ENCODE peak calls at places on chromosomes 5 and 9, in five cellular contexts. X, E, R, Y and A are unnamed samples.

GRCh38 chr9:114114364-114114763 is 15.3 kb upstream of the KIF12 start:
- DNase-seq in X (peak), E (no peak), R (no peak), Y (no peak), A (peak)

GRCh38 chr9:34559616-34560546 is 29.6 kb downstream of the CNTFR start:
- DNase-seq in X (peak), E (peak), R (peak), Y (peak), A (peak)

GRCh38 chr5:150771034-150771795 is 7.3 kb upstream of the SMIM3 start:
- DNase-seq in X (no peak), E (no peak), R (no peak), Y (no peak), A (no peak)

GRCh38 chr5:155128786-155129512 is 115.4 kb downstream of the KIF4B start:
- DNase-seq in X (no peak), E (peak), R (peak), Y (no peak), A (peak)

GRCh38 chr9:75979362-75979761 is 88.9 kb downstream of the PCSK5 start:
- DNase-seq in X (peak), E (no peak), R (no peak), Y (no peak), A (peak)

GRCh38 chr9:36136277-36136893 is at the start of gene GLIPR2:
- DNase-seq in X (peak), E (peak), R (no peak), Y (no peak), A (peak)

GRCh38 chr9:31740705-31741104 is 643.7 kb upstream of the ACO1 start:
- DNase-seq in X (no peak), E (no peak), R (no peak), Y (no peak), A (no peak)

GRCh38 chr9:129058965-129059795 is 21.7 kb upstream of the DOLPP1 start:
- DNase-seq in X (peak), E (no peak), R (no peak), Y (no peak), A (peak)

GRCh38 chr9:82208741-82209450 is 220.3 kb downstream of the SPATA31D1 start:
- DNase-seq in X (peak), E (no peak), R (no peak), Y (no peak), A (peak)

GRCh38 chr5:63822633-63823032 is 139.6 kb downstream of the HTR1A start:
- DNase-seq in X (no peak), E (no peak), R (no peak), Y (no peak), A (no peak)

GRCh38 chr5:10552183-10553143 is 11.4 kb upstream of the ANKRD33B start:
- DNase-seq in X (peak), E (no peak), R (no peak), Y (no peak), A (no peak)

GRCh38 chr5:115962565-115963402 is 509 bp downstream of the LVRN start:
- DNase-seq in X (peak), E (peak), R (no peak), Y (no peak), A (no peak)

GRCh38 chr9:86731511-86731993 is 215.8 kb downstream of the GAS1 start:
- DNase-seq in X (peak), E (no peak), R (no peak), Y (no peak), A (peak)

GRCh38 chr9:133581553-133582343 is 27.4 kb downstream of the FAM163B start:
- DNase-seq in X (peak), E (no peak), R (no peak), Y (no peak), A (no peak)

GRCh38 chr5:138953370-138954256 is 78.5 kb upstream of the LRRTM2 start:
- DNase-seq in X (peak), E (peak), R (peak), Y (no peak), A (peak)

GRCh38 chr5:6907320-6907918 is 194.2 kb downstream of the TENT4A start:
- DNase-seq in X (no peak), E (no peak), R (no peak), Y (no peak), A (no peak)

GRCh38 chr5:180056153-180056552 is 15.4 kb downstream of the RNF130 start:
- DNase-seq in X (no peak), E (no peak), R (no peak), Y (no peak), A (no peak)

GRCh38 chr5:17154211-17154996 is 63.0 kb upstream of the BASP1 start:
- DNase-seq in X (peak), E (no peak), R (no peak), Y (peak), A (peak)

GRCh38 chr5:132195727-132196126 is 31.9 kb downstream of the P4HA2 start:
- DNase-seq in X (no peak), E (no peak), R (no peak), Y (no peak), A (no peak)

DNA sequence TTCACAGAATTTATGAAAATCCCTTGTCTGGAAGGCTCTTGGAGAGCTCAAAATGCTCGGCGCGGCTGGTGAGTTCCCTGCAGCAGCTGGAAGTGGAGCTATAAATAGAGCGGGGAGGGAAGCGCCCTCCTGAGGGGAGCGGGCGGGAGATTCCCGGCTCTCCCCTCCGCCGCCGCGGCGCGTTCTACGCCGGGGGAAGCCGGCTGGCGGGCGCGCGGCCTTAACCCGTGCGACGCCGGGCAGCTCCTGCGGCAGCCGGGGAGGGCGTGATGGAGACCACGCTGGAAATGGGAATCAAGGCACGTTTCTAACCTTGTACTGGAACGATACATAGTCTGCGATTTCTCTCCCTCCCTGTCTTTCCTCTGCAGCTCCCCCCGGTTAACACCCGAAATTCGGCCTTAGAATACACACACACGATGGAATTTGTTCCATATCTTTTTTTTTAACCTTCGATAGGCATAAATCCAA is 306.5 kb upstream of the KCNN2 start:
- DNase-seq in X (peak), E (peak), R (no peak), Y (no peak), A (peak)
- H3K4me3 ChIP-seq in X (peak), E (peak), R (no peak), Y (peak), A (no peak)

DNA sequence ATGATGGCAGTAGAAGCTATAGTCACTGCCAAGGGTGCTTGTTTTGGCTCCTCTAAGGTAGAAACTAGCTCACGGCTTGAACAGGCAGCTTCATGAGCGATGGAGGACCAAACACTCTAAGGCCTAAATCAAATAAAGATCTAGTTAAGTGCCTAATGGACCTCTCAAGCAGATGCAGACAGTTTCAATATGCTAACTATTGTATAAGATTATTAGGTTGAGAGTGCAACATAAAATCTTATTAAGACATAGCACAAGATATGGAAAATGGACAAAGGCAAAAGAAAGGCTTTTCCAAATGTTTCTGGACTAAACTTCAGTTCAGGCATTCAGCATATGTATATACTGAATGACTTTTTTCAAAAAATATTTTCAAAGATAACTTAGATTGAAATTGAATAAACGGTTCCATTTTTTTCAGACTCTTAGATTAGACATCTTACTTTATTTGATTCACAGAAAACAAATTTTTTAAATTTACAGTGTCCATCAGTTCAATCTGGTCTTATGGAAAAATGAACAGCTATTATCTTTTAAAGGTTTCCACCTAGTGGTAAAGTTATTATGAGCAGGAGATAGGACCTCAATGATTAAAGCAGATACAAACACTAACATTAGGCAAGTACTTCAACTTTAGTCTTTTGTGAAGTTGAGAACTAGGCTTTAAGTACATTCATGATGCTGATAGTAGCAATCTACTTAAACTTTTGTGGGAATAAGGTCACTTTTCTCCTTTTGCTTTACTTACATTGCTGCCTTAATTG is 1167.7 kb downstream of the MAT2B start:
- DNase-seq in X (peak), E (no peak), R (no peak), Y (no peak), A (peak)
- TF ChIP-seq CTCF in X (peak), E (no peak), R (no peak), Y (no peak), A (peak)

GRCh38 chr9:93509084-93509483 is 55.7 kb upstream of the FAM120AOS start:
- DNase-seq in X (no peak), E (no peak), R (no peak), Y (no peak), A (no peak)

GRCh38 chr9:93507780-93508179 is 54.4 kb upstream of the FAM120AOS start:
- DNase-seq in X (no peak), E (no peak), R (no peak), Y (no peak), A (no peak)

GRCh38 chr9:93508207-93508606 is 54.8 kb upstream of the FAM120AOS start:
- DNase-seq in X (no peak), E (no peak), R (no peak), Y (no peak), A (no peak)

GRCh38 chr9:93503381-93503780 is 50.0 kb upstream of the FAM120AOS start:
- DNase-seq in X (no peak), E (no peak), R (no peak), Y (no peak), A (no peak)

GRCh38 chr9:93505518-93506123 is 52.2 kb upstream of the FAM120AOS start:
- DNase-seq in X (peak), E (no peak), R (no peak), Y (no peak), A (no peak)
- H3K4me3 ChIP-seq in X (no peak), E (no peak), R (no peak), Y (no peak), A (no peak)

GRCh38 chr5:174347183-174347582 is 301.7 kb downstream of the NSG2 start:
- DNase-seq in X (no peak), E (no peak), R (no peak), Y (no peak), A (no peak)

GRCh38 chr5:174342696-174343095 is 297.2 kb downstream of the NSG2 start:
- DNase-seq in X (no peak), E (no peak), R (no peak), Y (no peak), A (no peak)

GRCh38 chr5:174340221-174340620 is 294.7 kb downstream of the NSG2 start:
- DNase-seq in X (peak), E (no peak), R (no peak), Y (no peak), A (no peak)

GRCh38 chr5:174343826-174344225 is 298.3 kb downstream of the NSG2 start:
- DNase-seq in X (no peak), E (no peak), R (no peak), Y (no peak), A (no peak)

GRCh38 chr5:174344335-174344734 is 298.8 kb downstream of the NSG2 start:
- DNase-seq in X (no peak), E (no peak), R (no peak), Y (no peak), A (no peak)
- TF ChIP-seq CTCF in X (no peak), E (no peak), R (no peak), Y (no peak), A (no peak)

GRCh38 chr5:98540056-98540455 is 233.4 kb upstream of the RGMB start:
- DNase-seq in X (peak), E (no peak), R (no peak), Y (no peak), A (peak)
- H3K4me3 ChIP-seq in X (no peak), E (no peak), R (no peak), Y (no peak), A (no peak)

GRCh38 chr5:107982703-107983425 is 312.1 kb upstream of the EFNA5 start:
- DNase-seq in X (no peak), E (no peak), R (no peak), Y (no peak), A (no peak)
- TF ChIP-seq CTCF in X (no peak), E (no peak), R (no peak), Y (no peak), A (no peak)

GRCh38 chr5:137470111-137470920 is 28.8 kb downstream of the SPOCK1 start:
- DNase-seq in X (peak), E (peak), R (peak), Y (peak), A (peak)
- H3K4me3 ChIP-seq in X (no peak), E (no peak), R (no peak), Y (no peak), A (no peak)

GRCh38 chr9:112446518-112446917 is 40.1 kb upstream of the KIAA1958 start:
- DNase-seq in X (no peak), E (no peak), R (no peak), Y (no peak), A (no peak)

GRCh38 chr9:112446080-112446479 is 40.5 kb upstream of the KIAA1958 start:
- DNase-seq in X (no peak), E (no peak), R (no peak), Y (no peak), A (no peak)

GRCh38 chr9:112443636-112444035 is 43.0 kb upstream of the KIAA1958 start:
- DNase-seq in X (no peak), E (no peak), R (no peak), Y (no peak), A (no peak)

GRCh38 chr9:112445196-112445595 is 41.4 kb upstream of the KIAA1958 start:
- DNase-seq in X (no peak), E (no peak), R (no peak), Y (no peak), A (no peak)

GRCh38 chr9:112443200-112443599 is 43.4 kb upstream of the KIAA1958 start:
- DNase-seq in X (peak), E (no peak), R (no peak), Y (no peak), A (peak)
- TF ChIP-seq CTCF in X (peak), E (peak), R (no peak), Y (peak), A (peak)

DNA sequence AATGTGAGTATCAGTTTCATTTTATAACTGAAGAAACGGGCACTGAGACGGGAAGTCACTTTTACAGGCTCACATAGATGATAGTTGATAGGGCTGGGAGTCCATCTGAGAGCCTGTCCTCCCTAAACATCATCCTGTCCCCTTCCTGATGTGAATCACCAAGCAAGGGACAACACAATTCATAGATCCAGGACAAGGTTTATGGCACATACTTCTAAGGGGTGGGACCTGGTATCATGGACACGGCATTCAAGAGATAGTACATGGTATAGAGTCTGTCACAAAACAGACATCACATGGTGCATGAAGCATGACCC is 20.6 kb downstream of the GSN start:
- DNase-seq in X (no peak), E (no peak), R (no peak), Y (no peak), A (no peak)
- H3K4me3 ChIP-seq in X (no peak), E (no peak), R (no peak), Y (no peak), A (no peak)